ENCODE peak calls at places on chromosomes 6 and 20, in ten cellular contexts. One of them, this sample, is unnamed.

GRCh38 chr6:51844391-51844735 is 243.1 kb downstream of the PKHD1 start:
- DNase-seq in immature natural killer cell: no peak
- DNase-seq in non-pigmented ciliary epithelial cell: no peak
- DNase-seq in NCI-H345: peak
- DNase-seq in fibroblast of the aortic adventitia: no peak
- DNase-seq in AG08396: no peak
- DNase-seq in endothelial cell: peak
- DNase-seq in putamen: no peak
- DNase-seq in kidney tubule cell: peak
- DNase-seq in left cardiac atrium: no peak
- DNase-seq in this sample: no peak

GRCh38 chr6:157629220-157629619 is 193.8 kb upstream of the SNX9 start:
- DNase-seq in immature natural killer cell: no peak
- DNase-seq in non-pigmented ciliary epithelial cell: peak
- DNase-seq in NCI-H345: no peak
- DNase-seq in fibroblast of the aortic adventitia: no peak
- DNase-seq in AG08396: no peak
- DNase-seq in endothelial cell: no peak
- DNase-seq in putamen: no peak
- DNase-seq in kidney tubule cell: no peak
- DNase-seq in left cardiac atrium: no peak
- DNase-seq in this sample: peak

GRCh38 chr6:130620338-130620781 is 206.8 kb upstream of the SMLR1 start:
- DNase-seq in immature natural killer cell: no peak
- DNase-seq in non-pigmented ciliary epithelial cell: no peak
- DNase-seq in NCI-H345: no peak
- DNase-seq in fibroblast of the aortic adventitia: peak
- DNase-seq in AG08396: no peak
- DNase-seq in endothelial cell: no peak
- DNase-seq in putamen: no peak
- DNase-seq in kidney tubule cell: no peak
- DNase-seq in left cardiac atrium: no peak
- DNase-seq in this sample: no peak

GRCh38 chr20:35739294-35740163 is 2.5 kb downstream of the RBM39 start:
- DNase-seq in immature natural killer cell: peak
- DNase-seq in non-pigmented ciliary epithelial cell: no peak
- DNase-seq in NCI-H345: no peak
- DNase-seq in fibroblast of the aortic adventitia: peak
- DNase-seq in AG08396: no peak
- DNase-seq in endothelial cell: no peak
- DNase-seq in putamen: no peak
- DNase-seq in kidney tubule cell: peak
- DNase-seq in left cardiac atrium: no peak
- DNase-seq in this sample: no peak

GRCh38 chr6:10659697-10660348 is 34.6 kb downstream of the C6orf52 start:
- DNase-seq in immature natural killer cell: no peak
- DNase-seq in non-pigmented ciliary epithelial cell: no peak
- DNase-seq in NCI-H345: peak
- DNase-seq in fibroblast of the aortic adventitia: no peak
- DNase-seq in AG08396: no peak
- DNase-seq in endothelial cell: peak
- DNase-seq in putamen: no peak
- DNase-seq in kidney tubule cell: peak
- DNase-seq in left cardiac atrium: peak
- DNase-seq in this sample: no peak

GRCh38 chr6:43517503-43518357 is 841 bp downstream of the POLR1C start:
- DNase-seq in immature natural killer cell: no peak
- DNase-seq in non-pigmented ciliary epithelial cell: no peak
- DNase-seq in NCI-H345: no peak
- DNase-seq in fibroblast of the aortic adventitia: no peak
- DNase-seq in AG08396: no peak
- DNase-seq in endothelial cell: no peak
- DNase-seq in putamen: no peak
- DNase-seq in kidney tubule cell: no peak
- DNase-seq in left cardiac atrium: no peak
- DNase-seq in this sample: no peak

GRCh38 chr6:169190144-169190584 is 63.5 kb downstream of the THBS2 start:
- DNase-seq in immature natural killer cell: no peak
- DNase-seq in non-pigmented ciliary epithelial cell: peak
- DNase-seq in NCI-H345: no peak
- DNase-seq in fibroblast of the aortic adventitia: peak
- DNase-seq in AG08396: peak
- DNase-seq in endothelial cell: no peak
- DNase-seq in putamen: no peak
- DNase-seq in kidney tubule cell: no peak
- DNase-seq in left cardiac atrium: peak
- DNase-seq in this sample: peak

GRCh38 chr20:63272105-63273078 is at the start of gene ARFGAP1:
- DNase-seq in immature natural killer cell: peak
- DNase-seq in non-pigmented ciliary epithelial cell: peak
- DNase-seq in NCI-H345: peak
- DNase-seq in fibroblast of the aortic adventitia: peak
- DNase-seq in AG08396: peak
- DNase-seq in endothelial cell: peak
- DNase-seq in putamen: peak
- DNase-seq in kidney tubule cell: peak
- DNase-seq in left cardiac atrium: peak
- DNase-seq in this sample: peak

GRCh38 chr6:155414049-155414448 is 41.6 kb downstream of the NOX3 start:
- DNase-seq in immature natural killer cell: no peak
- DNase-seq in non-pigmented ciliary epithelial cell: no peak
- DNase-seq in NCI-H345: no peak
- DNase-seq in fibroblast of the aortic adventitia: no peak
- DNase-seq in AG08396: no peak
- DNase-seq in endothelial cell: no peak
- DNase-seq in putamen: no peak
- DNase-seq in kidney tubule cell: no peak
- DNase-seq in left cardiac atrium: no peak
- DNase-seq in this sample: no peak

GRCh38 chr20:57692393-57692792 is 17.4 kb downstream of the PMEPA1 start:
- DNase-seq in immature natural killer cell: no peak
- DNase-seq in non-pigmented ciliary epithelial cell: no peak
- DNase-seq in NCI-H345: no peak
- DNase-seq in fibroblast of the aortic adventitia: no peak
- DNase-seq in AG08396: no peak
- DNase-seq in endothelial cell: no peak
- DNase-seq in putamen: no peak
- DNase-seq in kidney tubule cell: no peak
- DNase-seq in left cardiac atrium: no peak
- DNase-seq in this sample: no peak

GRCh38 chr6:624979-625378 is 31.9 kb downstream of the HUS1B start:
- DNase-seq in immature natural killer cell: no peak
- DNase-seq in non-pigmented ciliary epithelial cell: no peak
- DNase-seq in NCI-H345: no peak
- DNase-seq in fibroblast of the aortic adventitia: peak
- DNase-seq in AG08396: peak
- DNase-seq in endothelial cell: no peak
- DNase-seq in putamen: peak
- DNase-seq in kidney tubule cell: no peak
- DNase-seq in left cardiac atrium: no peak
- DNase-seq in this sample: no peak

GRCh38 chr6:158015545-158015944 is 33.9 kb downstream of the SYNJ2 start:
- DNase-seq in immature natural killer cell: no peak
- DNase-seq in non-pigmented ciliary epithelial cell: no peak
- DNase-seq in NCI-H345: no peak
- DNase-seq in fibroblast of the aortic adventitia: no peak
- DNase-seq in AG08396: no peak
- DNase-seq in endothelial cell: no peak
- DNase-seq in putamen: no peak
- DNase-seq in kidney tubule cell: no peak
- DNase-seq in left cardiac atrium: no peak
- DNase-seq in this sample: no peak

GRCh38 chr6:16901777-16902176 is 140.5 kb upstream of the ATXN1 start:
- DNase-seq in immature natural killer cell: no peak
- DNase-seq in non-pigmented ciliary epithelial cell: no peak
- DNase-seq in NCI-H345: no peak
- DNase-seq in fibroblast of the aortic adventitia: peak
- DNase-seq in AG08396: peak
- DNase-seq in endothelial cell: no peak
- DNase-seq in putamen: peak
- DNase-seq in kidney tubule cell: no peak
- DNase-seq in left cardiac atrium: peak
- DNase-seq in this sample: peak

GRCh38 chr6:139135578-139136545 is 982 bp downstream of the HECA start:
- DNase-seq in immature natural killer cell: peak
- DNase-seq in non-pigmented ciliary epithelial cell: no peak
- DNase-seq in NCI-H345: peak
- DNase-seq in fibroblast of the aortic adventitia: peak
- DNase-seq in AG08396: peak
- DNase-seq in endothelial cell: peak
- DNase-seq in putamen: no peak
- DNase-seq in kidney tubule cell: peak
- DNase-seq in left cardiac atrium: peak
- DNase-seq in this sample: peak

GRCh38 chr20:13338999-13339411 is 117.9 kb downstream of the ISM1 start:
- DNase-seq in immature natural killer cell: no peak
- DNase-seq in non-pigmented ciliary epithelial cell: no peak
- DNase-seq in NCI-H345: no peak
- DNase-seq in fibroblast of the aortic adventitia: no peak
- DNase-seq in AG08396: no peak
- DNase-seq in endothelial cell: no peak
- DNase-seq in putamen: no peak
- DNase-seq in kidney tubule cell: peak
- DNase-seq in left cardiac atrium: no peak
- DNase-seq in this sample: no peak

GRCh38 chr20:47762699-47763098 is 22.6 kb downstream of the SULF2 start:
- DNase-seq in immature natural killer cell: no peak
- DNase-seq in non-pigmented ciliary epithelial cell: no peak
- DNase-seq in NCI-H345: no peak
- DNase-seq in fibroblast of the aortic adventitia: peak
- DNase-seq in AG08396: no peak
- DNase-seq in endothelial cell: no peak
- DNase-seq in putamen: no peak
- DNase-seq in kidney tubule cell: no peak
- DNase-seq in left cardiac atrium: peak
- DNase-seq in this sample: no peak

GRCh38 chr6:124870611-124871201 is 91.5 kb upstream of the RNF217 start:
- DNase-seq in immature natural killer cell: peak
- DNase-seq in non-pigmented ciliary epithelial cell: no peak
- DNase-seq in NCI-H345: peak
- DNase-seq in fibroblast of the aortic adventitia: peak
- DNase-seq in AG08396: no peak
- DNase-seq in endothelial cell: no peak
- DNase-seq in putamen: peak
- DNase-seq in kidney tubule cell: peak
- DNase-seq in left cardiac atrium: no peak
- DNase-seq in this sample: no peak

GRCh38 chr6:3471711-3472110 is 14.9 kb upstream of the SLC22A23 start:
- DNase-seq in immature natural killer cell: no peak
- DNase-seq in non-pigmented ciliary epithelial cell: no peak
- DNase-seq in NCI-H345: no peak
- DNase-seq in fibroblast of the aortic adventitia: peak
- DNase-seq in AG08396: no peak
- DNase-seq in endothelial cell: no peak
- DNase-seq in putamen: no peak
- DNase-seq in kidney tubule cell: no peak
- DNase-seq in left cardiac atrium: no peak
- DNase-seq in this sample: no peak

GRCh38 chr20:58587467-58587866 is 63.6 kb upstream of the STX16 start:
- DNase-seq in immature natural killer cell: no peak
- DNase-seq in non-pigmented ciliary epithelial cell: no peak
- DNase-seq in NCI-H345: no peak
- DNase-seq in fibroblast of the aortic adventitia: no peak
- DNase-seq in AG08396: no peak
- DNase-seq in endothelial cell: no peak
- DNase-seq in putamen: no peak
- DNase-seq in kidney tubule cell: no peak
- DNase-seq in left cardiac atrium: no peak
- DNase-seq in this sample: peak

GRCh38 chr20:41344938-41345728 is 4.5 kb downstream of the LPIN3 start:
- DNase-seq in immature natural killer cell: no peak
- DNase-seq in non-pigmented ciliary epithelial cell: no peak
- DNase-seq in NCI-H345: peak
- DNase-seq in fibroblast of the aortic adventitia: no peak
- DNase-seq in AG08396: no peak
- DNase-seq in endothelial cell: no peak
- DNase-seq in putamen: no peak
- DNase-seq in kidney tubule cell: peak
- DNase-seq in left cardiac atrium: no peak
- DNase-seq in this sample: no peak

GRCh38 chr6:111080713-111081112 is 6.6 kb upstream of the SLC16A10 start:
- DNase-seq in immature natural killer cell: no peak
- DNase-seq in non-pigmented ciliary epithelial cell: no peak
- DNase-seq in NCI-H345: no peak
- DNase-seq in fibroblast of the aortic adventitia: peak
- DNase-seq in AG08396: no peak
- DNase-seq in endothelial cell: no peak
- DNase-seq in putamen: no peak
- DNase-seq in kidney tubule cell: peak
- DNase-seq in left cardiac atrium: no peak
- DNase-seq in this sample: no peak

GRCh38 chr6:21664263-21665081 is 70.9 kb downstream of the SOX4 start:
- DNase-seq in immature natural killer cell: no peak
- DNase-seq in non-pigmented ciliary epithelial cell: no peak
- DNase-seq in NCI-H345: peak
- DNase-seq in fibroblast of the aortic adventitia: peak
- DNase-seq in AG08396: peak
- DNase-seq in endothelial cell: peak
- DNase-seq in putamen: peak
- DNase-seq in kidney tubule cell: peak
- DNase-seq in left cardiac atrium: peak
- DNase-seq in this sample: no peak

GRCh38 chr20:60403105-60403741 is 445.0 kb downstream of the CDH26 start:
- DNase-seq in immature natural killer cell: no peak
- DNase-seq in non-pigmented ciliary epithelial cell: no peak
- DNase-seq in NCI-H345: no peak
- DNase-seq in fibroblast of the aortic adventitia: no peak
- DNase-seq in AG08396: no peak
- DNase-seq in endothelial cell: no peak
- DNase-seq in putamen: no peak
- DNase-seq in kidney tubule cell: no peak
- DNase-seq in left cardiac atrium: no peak
- DNase-seq in this sample: no peak

This sample was measured in posterior vena cava.